ENCODE peak calls at places on chromosomes 16 and 17, in four cellular contexts. U is A549, I is testis, V is tibial nerve. Y is an unnamed sample.

GRCh38 chr16:88561485-88562369 is 8.5 kb upstream of the ZC3H18 start:
- DNase-seq in I (peak), U (peak), V (no peak), Y (peak)

GRCh38 chr17:910503-911194 is 68.9 kb downstream of the NXN start:
- DNase-seq in V (no peak), U (no peak), I (no peak), Y (no peak)

GRCh38 chr17:74524751-74525725 is 6.2 kb downstream of the CD300LB start:
- DNase-seq in I (no peak), V (no peak), U (no peak), Y (no peak)

GRCh38 chr17:12256380-12256995 is 235.8 kb downstream of the MAP2K4 start:
- DNase-seq in U (peak), I (peak), V (no peak), Y (peak)

GRCh38 chr17:40480501-40481003 is 20.9 kb downstream of the TNS4 start:
- DNase-seq in V (no peak), I (no peak), U (peak), Y (no peak)

GRCh38 chr16:4787627-4788482 is at the start of gene SEPTIN12:
- DNase-seq in I (no peak), U (no peak), V (no peak), Y (no peak)

GRCh38 chr16:4962716-4963115 is 4.6 kb downstream of the SEC14L5 start:
- DNase-seq in V (no peak), U (no peak), I (no peak), Y (no peak)

GRCh38 chr17:64653985-64654355 is 8.1 kb downstream of the SMURF2 start:
- DNase-seq in V (no peak), U (no peak), I (no peak), Y (no peak)

GRCh38 chr17:82300228-82300627 is 17.2 kb downstream of the CD7 start:
- DNase-seq in V (no peak), I (no peak), U (no peak), Y (no peak)

GRCh38 chr16:75527825-75528299 is 8.0 kb downstream of the CHST5 start:
- DNase-seq in U (no peak), I (no peak), V (no peak), Y (peak)

GRCh38 chr17:60442271-60443201 is 20.2 kb downstream of the CHCT1 start:
- DNase-seq in U (no peak), V (no peak), I (no peak), Y (no peak)

GRCh38 chr17:47785538-47786123 is 36.0 kb downstream of the OSBPL7 start:
- DNase-seq in U (no peak), I (no peak), V (no peak), Y (no peak)

GRCh38 chr16:88064889-88065746 is 113.9 kb downstream of the BANP start:
- DNase-seq in I (no peak), U (no peak), V (no peak), Y (no peak)

GRCh38 chr16:2156025-2156848 is 655 bp downstream of the TRAF7 start:
- DNase-seq in I (no peak), V (no peak), U (no peak), Y (no peak)

GRCh38 chr17:57911834-57912673 is 43.2 kb downstream of the CUEDC1 start:
- DNase-seq in I (peak), V (peak), U (peak), Y (peak)

GRCh38 chr17:58403312-58403711 is 14.0 kb downstream of the RNF43 start:
- DNase-seq in V (no peak), I (no peak), U (no peak), Y (no peak)

GRCh38 chr17:73703216-73703615 is 59.0 kb upstream of the SDK2 start:
- DNase-seq in V (no peak), U (no peak), I (no peak), Y (no peak)

GRCh38 chr17:1203111-1203966 is 23.6 kb upstream of the ABR start:
- DNase-seq in U (peak), I (peak), V (peak), Y (peak)

GRCh38 chr16:1183235-1183907 is 30.5 kb downstream of the CACNA1H start:
- DNase-seq in U (peak), I (peak), V (no peak), Y (peak)

GRCh38 chr17:74369221-74369620 is 1.9 kb downstream of the GPR142 start:
- DNase-seq in U (no peak), I (peak), V (peak), Y (peak)

GRCh38 chr16:558298-559020 is 1.7 kb upstream of the PRR35 start:
- DNase-seq in I (no peak), V (no peak), U (no peak), Y (no peak)

GRCh38 chr16:79150128-79150527 is 450.4 kb downstream of the MAF start:
- DNase-seq in I (no peak), U (no peak), V (no peak), Y (no peak)

GRCh38 chr17:50955160-50955559 is 89.0 kb upstream of the TOB1 start:
- DNase-seq in U (no peak), I (no peak), V (peak), Y (no peak)

GRCh38 chr17:28725166-28725659 is 820 bp downstream of the TLCD1 start:
- DNase-seq in V (no peak), U (peak), I (no peak), Y (no peak)

GRCh38 chr17:50354198-50354597 is 8.3 kb downstream of the XYLT2 start:
- DNase-seq in I (no peak), V (no peak), U (no peak), Y (no peak)

GRCh38 chr16:25395528-25395927 is 137.9 kb upstream of the ZKSCAN2 start:
- DNase-seq in V (no peak), I (no peak), U (no peak), Y (no peak)

GRCh38 chr16:84780063-84780462 is 39.7 kb upstream of the CRISPLD2 start:
- DNase-seq in U (no peak), I (no peak), V (no peak), Y (no peak)

GRCh38 chr17:48751172-48751571 is 22.6 kb upstream of the HOXB13 start:
- DNase-seq in I (no peak), U (no peak), V (no peak), Y (no peak)

GRCh38 chr17:82536220-82537201 is 17.0 kb downstream of the FOXK2 start:
- DNase-seq in U (no peak), I (peak), V (peak), Y (no peak)

GRCh38 chr16:57091200-57091989 is 988 bp upstream of the CPNE2 start:
- DNase-seq in V (peak), U (peak), I (peak), Y (peak)

GRCh38 chr16:82160226-82160625 is 9.8 kb downstream of the MPHOSPH6 start:
- DNase-seq in I (no peak), V (no peak), U (no peak), Y (no peak)

GRCh38 chr17:6460531-6461161 is 16.4 kb downstream of the PIMREG start:
- DNase-seq in I (no peak), U (no peak), V (no peak), Y (no peak)

GRCh38 chr16:75097941-75098897 is 18.4 kb downstream of the LDHD start:
- DNase-seq in V (no peak), U (no peak), I (no peak), Y (no peak)

GRCh38 chr17:250487-251300 is 69.2 kb upstream of the DOC2B start:
- DNase-seq in I (no peak), U (no peak), V (no peak), Y (no peak)

GRCh38 chr17:78111727-78112507 is 16.6 kb downstream of the TMC6 start:
- DNase-seq in V (no peak), U (no peak), I (no peak), Y (no peak)

GRCh38 chr17:9120471-9120870 is 99.2 kb downstream of the NTN1 start:
- DNase-seq in I (peak), V (no peak), U (peak), Y (no peak)

GRCh38 chr17:9116861-9117568 is 95.7 kb downstream of the NTN1 start:
- DNase-seq in U (no peak), V (no peak), I (no peak), Y (no peak)

GRCh38 chr17:9116311-9116820 is 95.1 kb downstream of the NTN1 start:
- DNase-seq in I (no peak), U (no peak), V (no peak), Y (no peak)

GRCh38 chr17:9110501-9110900 is 89.2 kb downstream of the NTN1 start:
- DNase-seq in U (no peak), V (no peak), I (no peak), Y (no peak)

GRCh38 chr17:9115446-9116265 is 94.3 kb downstream of the NTN1 start:
- DNase-seq in V (peak), I (peak), U (peak), Y (peak)
- TF ChIP-seq POLR2A in V (no peak), I (no peak), U (no peak), Y (no peak)

GRCh38 chr17:42136654-42137051 is 14.0 kb downstream of the HSPB9 start:
- DNase-seq in V (no peak), U (no peak), I (no peak), Y (no peak)

GRCh38 chr17:42133461-42134041 is 10.9 kb downstream of the HSPB9 start:
- DNase-seq in I (no peak), U (no peak), V (no peak), Y (peak)

GRCh38 chr17:42132941-42133340 is 10.3 kb downstream of the HSPB9 start:
- DNase-seq in I (no peak), V (no peak), U (no peak), Y (peak)

GRCh38 chr17:42135151-42135550 is 12.5 kb downstream of the HSPB9 start:
- DNase-seq in U (no peak), V (no peak), I (no peak), Y (no peak)

DNA sequence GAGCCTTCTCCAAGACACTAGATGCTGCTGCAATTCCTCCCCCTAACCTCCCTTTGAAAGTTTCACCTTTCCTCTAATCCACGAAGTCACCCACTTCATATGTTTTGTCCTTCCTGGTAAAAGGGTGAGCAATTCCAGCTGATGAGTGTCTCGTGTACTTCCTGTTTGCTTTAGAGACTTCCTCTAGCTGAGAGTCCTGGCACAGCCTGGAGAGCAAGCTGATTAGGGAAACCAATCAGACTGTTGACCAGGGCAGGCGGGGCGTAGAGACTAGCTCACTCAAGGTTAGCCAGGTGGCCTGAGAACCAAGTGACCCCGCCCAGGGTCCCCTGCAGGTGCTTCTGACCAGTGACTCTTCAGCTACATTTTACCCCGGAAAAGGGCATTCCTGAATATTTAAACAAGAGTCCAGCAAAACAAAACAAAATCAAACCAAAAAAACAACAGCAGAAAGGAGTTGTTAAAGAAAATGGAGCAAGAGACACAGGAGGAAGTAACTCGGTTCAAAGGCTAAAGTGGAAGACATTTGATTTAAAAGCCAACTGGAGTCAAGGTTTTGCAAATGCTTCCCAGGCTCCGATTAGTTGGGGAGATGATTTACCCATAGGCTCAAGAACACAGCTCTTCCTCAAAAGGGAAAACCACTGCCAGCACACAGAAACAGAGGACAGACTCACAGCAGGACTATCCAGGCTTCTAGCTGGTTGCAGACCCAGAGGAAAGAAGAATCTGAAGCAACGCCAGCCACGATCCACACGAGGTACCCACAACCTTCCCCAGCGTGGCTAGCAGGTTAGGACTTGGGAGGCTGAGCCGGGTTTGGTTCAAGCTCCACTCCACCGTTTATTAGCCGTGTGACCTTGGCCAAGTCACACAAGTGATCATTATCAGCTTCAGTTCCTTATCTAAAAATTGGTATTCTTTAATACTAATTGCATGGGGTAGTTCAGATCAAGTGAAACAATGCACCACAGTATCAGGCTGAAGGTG is 13.4 kb downstream of the HSPB9 start:
- DNase-seq in U (peak), I (peak), V (no peak), Y (peak)
- TF ChIP-seq POLR2A in U (no peak), I (no peak), V (no peak), Y (peak)

GRCh38 chr17:41599680-41600079 is 12.9 kb downstream of the KRT16 start:
- DNase-seq in I (no peak), U (no peak), V (no peak), Y (no peak)
- TF ChIP-seq POLR2A in I (no peak), U (no peak), V (no peak), Y (no peak)

GRCh38 chr17:8110907-8111306 is 7.4 kb downstream of the ALOXE3 start:
- DNase-seq in I (no peak), U (no peak), V (no peak), Y (no peak)
- TF ChIP-seq POLR2A in I (no peak), U (no peak), V (no peak), Y (no peak)